ENCODE peak calls at places on chromosomes 1 and 21, in five cellular contexts. One of them, this sample, is unnamed.
A peak's percentile ranks its signal among the peaks of the same experiment; 100 is the strongest.

GRCh38 chr1:17922833-17923232 is 167.7 kb downstream of the ACTL8 start:
- DNase-seq in T-helper 2 cell: no peak
- DNase-seq in fibroblast of pulmonary artery: peak; percentile 26
- DNase-seq in astrocyte of the spinal cord: no peak
- DNase-seq in Right ventricle myocardium superior: no peak
- DNase-seq in this sample: peak; percentile 23

GRCh38 chr1:184025242-184025675 is 12.3 kb downstream of the COLGALT2 start:
- DNase-seq in astrocyte of the spinal cord: peak; percentile 94
- DNase-seq in fibroblast of pulmonary artery: peak; percentile 79
- DNase-seq in T-helper 2 cell: no peak
- DNase-seq in Right ventricle myocardium superior: no peak
- DNase-seq in this sample: peak; percentile 86

GRCh38 chr1:199010933-199011332 is 372.1 kb downstream of the PTPRC start:
- DNase-seq in T-helper 2 cell: no peak
- DNase-seq in astrocyte of the spinal cord: peak; percentile 68
- DNase-seq in Right ventricle myocardium superior: no peak
- DNase-seq in fibroblast of pulmonary artery: no peak
- DNase-seq in this sample: no peak

GRCh38 chr1:83734411-83734810 is 264.5 kb downstream of the TTLL7 start:
- DNase-seq in Right ventricle myocardium superior: no peak
- DNase-seq in T-helper 2 cell: no peak
- DNase-seq in fibroblast of pulmonary artery: no peak
- DNase-seq in astrocyte of the spinal cord: no peak
- DNase-seq in this sample: no peak

GRCh38 chr1:160205974-160206369 is 788 bp downstream of the PEA15 start:
- DNase-seq in T-helper 2 cell: peak; percentile 33
- DNase-seq in fibroblast of pulmonary artery: peak; percentile 45
- DNase-seq in astrocyte of the spinal cord: peak; percentile 38
- DNase-seq in Right ventricle myocardium superior: peak; percentile 65
- DNase-seq in this sample: peak; percentile 66

GRCh38 chr1:109197163-109198042 is 16.3 kb upstream of the SARS1 start:
- DNase-seq in Right ventricle myocardium superior: no peak
- DNase-seq in fibroblast of pulmonary artery: peak; percentile 98
- DNase-seq in astrocyte of the spinal cord: peak; percentile 95
- DNase-seq in T-helper 2 cell: no peak
- DNase-seq in this sample: peak; percentile 94

GRCh38 chr1:66346057-66346795 is 187.7 kb upstream of the SGIP1 start:
- DNase-seq in fibroblast of pulmonary artery: no peak
- DNase-seq in T-helper 2 cell: no peak
- DNase-seq in astrocyte of the spinal cord: no peak
- DNase-seq in Right ventricle myocardium superior: no peak
- DNase-seq in this sample: no peak

GRCh38 chr1:155166006-155166372 is 7.1 kb downstream of the KRTCAP2 start:
- DNase-seq in fibroblast of pulmonary artery: no peak
- DNase-seq in T-helper 2 cell: no peak
- DNase-seq in Right ventricle myocardium superior: no peak
- DNase-seq in astrocyte of the spinal cord: no peak
- DNase-seq in this sample: no peak

GRCh38 chr1:25867210-25867991 is 8.1 kb downstream of the PAQR7 start:
- DNase-seq in astrocyte of the spinal cord: no peak
- DNase-seq in Right ventricle myocardium superior: no peak
- DNase-seq in fibroblast of pulmonary artery: no peak
- DNase-seq in T-helper 2 cell: no peak
- DNase-seq in this sample: no peak

GRCh38 chr1:230105754-230106625 is 39.0 kb downstream of the GALNT2 start:
- DNase-seq in Right ventricle myocardium superior: no peak
- DNase-seq in fibroblast of pulmonary artery: peak; percentile 92
- DNase-seq in T-helper 2 cell: no peak
- DNase-seq in astrocyte of the spinal cord: peak; percentile 75
- DNase-seq in this sample: peak; percentile 64

GRCh38 chr21:39079617-39080016 is 103.6 kb downstream of the PSMG1 start:
- DNase-seq in Right ventricle myocardium superior: peak; percentile 87
- DNase-seq in T-helper 2 cell: no peak
- DNase-seq in astrocyte of the spinal cord: no peak
- DNase-seq in fibroblast of pulmonary artery: peak; percentile 56
- DNase-seq in this sample: no peak

GRCh38 chr1:188689542-188689941 is 1788.1 kb downstream of the BRINP3 start:
- DNase-seq in fibroblast of pulmonary artery: peak; percentile 10
- DNase-seq in T-helper 2 cell: no peak
- DNase-seq in astrocyte of the spinal cord: peak; percentile 66
- DNase-seq in Right ventricle myocardium superior: no peak
- DNase-seq in this sample: no peak

GRCh38 chr21:30487336-30487735 is at the start of gene KRTAP19-2:
- DNase-seq in T-helper 2 cell: no peak
- DNase-seq in Right ventricle myocardium superior: no peak
- DNase-seq in astrocyte of the spinal cord: no peak
- DNase-seq in fibroblast of pulmonary artery: no peak
- DNase-seq in this sample: no peak

GRCh38 chr1:38812981-38813380 is 46.6 kb downstream of the RRAGC start:
- DNase-seq in fibroblast of pulmonary artery: no peak
- DNase-seq in T-helper 2 cell: no peak
- DNase-seq in Right ventricle myocardium superior: no peak
- DNase-seq in astrocyte of the spinal cord: no peak
- DNase-seq in this sample: no peak

GRCh38 chr1:224696891-224697765 is 81.0 kb downstream of the CNIH3 start:
- DNase-seq in Right ventricle myocardium superior: no peak
- DNase-seq in astrocyte of the spinal cord: peak; percentile 76
- DNase-seq in fibroblast of pulmonary artery: peak; percentile 69
- DNase-seq in T-helper 2 cell: no peak
- DNase-seq in this sample: peak; percentile 89

GRCh38 chr1:112298558-112298957 is 97.5 kb upstream of the CTTNBP2NL start:
- DNase-seq in fibroblast of pulmonary artery: peak; percentile 72
- DNase-seq in T-helper 2 cell: no peak
- DNase-seq in Right ventricle myocardium superior: peak; percentile 47
- DNase-seq in astrocyte of the spinal cord: peak; percentile 19
- DNase-seq in this sample: peak; percentile 53

GRCh38 chr1:228236744-228237143 is 28.9 kb downstream of the OBSCN start:
- DNase-seq in T-helper 2 cell: no peak
- DNase-seq in Right ventricle myocardium superior: no peak
- DNase-seq in astrocyte of the spinal cord: no peak
- DNase-seq in fibroblast of pulmonary artery: peak; percentile 69
- DNase-seq in this sample: peak; percentile 23

GRCh38 chr1:211928222-211928856 is 97.8 kb upstream of the LPGAT1 start:
- DNase-seq in fibroblast of pulmonary artery: no peak
- DNase-seq in astrocyte of the spinal cord: no peak
- DNase-seq in T-helper 2 cell: no peak
- DNase-seq in Right ventricle myocardium superior: no peak
- DNase-seq in this sample: no peak

GRCh38 chr1:206786212-206786886 is 14.1 kb upstream of the IL10 start:
- DNase-seq in fibroblast of pulmonary artery: no peak
- DNase-seq in Right ventricle myocardium superior: no peak
- DNase-seq in T-helper 2 cell: no peak
- DNase-seq in astrocyte of the spinal cord: no peak
- DNase-seq in this sample: no peak

GRCh38 chr1:245412301-245412700 is 257.5 kb downstream of the KIF26B start:
- DNase-seq in T-helper 2 cell: no peak
- DNase-seq in fibroblast of pulmonary artery: no peak
- DNase-seq in astrocyte of the spinal cord: no peak
- DNase-seq in Right ventricle myocardium superior: no peak
- DNase-seq in this sample: no peak

GRCh38 chr1:1136547-1137230 is 20.8 kb upstream of the C1orf159 start:
- DNase-seq in fibroblast of pulmonary artery: no peak
- DNase-seq in Right ventricle myocardium superior: no peak
- DNase-seq in astrocyte of the spinal cord: no peak
- DNase-seq in T-helper 2 cell: no peak
- DNase-seq in this sample: no peak

GRCh38 chr1:167679714-167680113 is 42.1 kb upstream of the MPZL1 start:
- DNase-seq in astrocyte of the spinal cord: no peak
- DNase-seq in Right ventricle myocardium superior: no peak
- DNase-seq in T-helper 2 cell: no peak
- DNase-seq in fibroblast of pulmonary artery: no peak
- DNase-seq in this sample: no peak

GRCh38 chr21:33383056-33383888 is 19.9 kb upstream of the IFNGR2 start:
- DNase-seq in astrocyte of the spinal cord: peak; percentile 83
- DNase-seq in fibroblast of pulmonary artery: peak; percentile 79
- DNase-seq in Right ventricle myocardium superior: peak; percentile 74
- DNase-seq in T-helper 2 cell: peak; percentile 68
- DNase-seq in this sample: peak; percentile 84

GRCh38 chr1:150563340-150564038 is 14.3 kb downstream of the ADAMTSL4 start:
- DNase-seq in astrocyte of the spinal cord: peak; percentile 41
- DNase-seq in fibroblast of pulmonary artery: peak; percentile 69
- DNase-seq in Right ventricle myocardium superior: peak; percentile 77
- DNase-seq in T-helper 2 cell: peak; percentile 83
- DNase-seq in this sample: peak; percentile 62

GRCh38 chr1:150302338-150302737 is 8.7 kb downstream of the MRPS21 start:
- DNase-seq in astrocyte of the spinal cord: no peak
- DNase-seq in Right ventricle myocardium superior: no peak
- DNase-seq in T-helper 2 cell: no peak
- DNase-seq in fibroblast of pulmonary artery: no peak
- DNase-seq in this sample: no peak

GRCh38 chr1:224054012-224054411 is 59.9 kb upstream of the FBXO28 start:
- DNase-seq in fibroblast of pulmonary artery: peak; percentile 23
- DNase-seq in Right ventricle myocardium superior: no peak
- DNase-seq in astrocyte of the spinal cord: no peak
- DNase-seq in T-helper 2 cell: no peak
- DNase-seq in this sample: no peak

GRCh38 chr1:182441719-182442118 is 8.2 kb upstream of the RGSL1 start:
- DNase-seq in astrocyte of the spinal cord: no peak
- DNase-seq in T-helper 2 cell: no peak
- DNase-seq in Right ventricle myocardium superior: no peak
- DNase-seq in fibroblast of pulmonary artery: no peak
- DNase-seq in this sample: no peak

GRCh38 chr1:75522389-75522788 is 88.5 kb downstream of the SLC44A5 start:
- DNase-seq in Right ventricle myocardium superior: no peak
- DNase-seq in T-helper 2 cell: no peak
- DNase-seq in fibroblast of pulmonary artery: peak; percentile 86
- DNase-seq in astrocyte of the spinal cord: peak; percentile 16
- DNase-seq in this sample: no peak

GRCh38 chr1:51906306-51907078 is 28.0 kb upstream of the NRDC start:
- DNase-seq in Right ventricle myocardium superior: no peak
- DNase-seq in fibroblast of pulmonary artery: peak; percentile 64
- DNase-seq in astrocyte of the spinal cord: peak; percentile 51
- DNase-seq in T-helper 2 cell: no peak
- DNase-seq in this sample: peak; percentile 38

GRCh38 chr1:111582644-111583618 is 36.7 kb upstream of the RAP1A start:
- DNase-seq in T-helper 2 cell: no peak
- DNase-seq in Right ventricle myocardium superior: no peak
- DNase-seq in astrocyte of the spinal cord: no peak
- DNase-seq in fibroblast of pulmonary artery: no peak
- DNase-seq in this sample: no peak

GRCh38 chr21:42988234-42988965 is 14.0 kb downstream of the PKNOX1 start:
- DNase-seq in T-helper 2 cell: no peak
- DNase-seq in Right ventricle myocardium superior: no peak
- DNase-seq in astrocyte of the spinal cord: peak; percentile 42
- DNase-seq in fibroblast of pulmonary artery: peak; percentile 22
- DNase-seq in this sample: peak; percentile 54

GRCh38 chr1:242201090-242201489 is 202.2 kb upstream of the MAP1LC3C start:
- DNase-seq in T-helper 2 cell: no peak
- DNase-seq in astrocyte of the spinal cord: no peak
- DNase-seq in Right ventricle myocardium superior: no peak
- DNase-seq in fibroblast of pulmonary artery: no peak
- DNase-seq in this sample: no peak

GRCh38 chr1:26529655-26530539 is at the start of gene RPS6KA1:
- DNase-seq in T-helper 2 cell: peak; percentile 52
- DNase-seq in astrocyte of the spinal cord: peak; percentile 9
- DNase-seq in fibroblast of pulmonary artery: peak; percentile 29
- DNase-seq in Right ventricle myocardium superior: peak; percentile 78
- DNase-seq in this sample: no peak

GRCh38 chr1:24961334-24961733 is 31.3 kb upstream of the RUNX3 start:
- DNase-seq in astrocyte of the spinal cord: no peak
- DNase-seq in T-helper 2 cell: no peak
- DNase-seq in Right ventricle myocardium superior: no peak
- DNase-seq in fibroblast of pulmonary artery: no peak
- DNase-seq in this sample: no peak

GRCh38 chr1:234969011-234969441 is 159.6 kb downstream of the TOMM20 start:
- DNase-seq in T-helper 2 cell: no peak
- DNase-seq in astrocyte of the spinal cord: no peak
- DNase-seq in Right ventricle myocardium superior: no peak
- DNase-seq in fibroblast of pulmonary artery: no peak
- DNase-seq in this sample: no peak

GRCh38 chr1:167645161-167645560 is 15.1 kb downstream of the RCSD1 start:
- DNase-seq in T-helper 2 cell: no peak
- DNase-seq in astrocyte of the spinal cord: no peak
- DNase-seq in Right ventricle myocardium superior: no peak
- DNase-seq in fibroblast of pulmonary artery: no peak
- DNase-seq in this sample: no peak

GRCh38 chr1:214475331-214475730 is 76.1 kb downstream of the PTPN14 start:
- DNase-seq in fibroblast of pulmonary artery: no peak
- DNase-seq in astrocyte of the spinal cord: no peak
- DNase-seq in T-helper 2 cell: no peak
- DNase-seq in Right ventricle myocardium superior: no peak
- DNase-seq in this sample: no peak

GRCh38 chr1:180171691-180172090 is 17.0 kb downstream of the QSOX1 start:
- DNase-seq in Right ventricle myocardium superior: no peak
- DNase-seq in astrocyte of the spinal cord: no peak
- DNase-seq in fibroblast of pulmonary artery: no peak
- DNase-seq in T-helper 2 cell: no peak
- DNase-seq in this sample: no peak

GRCh38 chr1:75130312-75130677 is 3.9 kb upstream of the LHX8 start:
- DNase-seq in T-helper 2 cell: no peak
- DNase-seq in Right ventricle myocardium superior: no peak
- DNase-seq in fibroblast of pulmonary artery: no peak
- DNase-seq in astrocyte of the spinal cord: no peak
- DNase-seq in this sample: no peak

GRCh38 chr1:109027841-109028240 is 14.1 kb downstream of the WDR47 start:
- DNase-seq in astrocyte of the spinal cord: no peak
- DNase-seq in T-helper 2 cell: no peak
- DNase-seq in fibroblast of pulmonary artery: no peak
- DNase-seq in Right ventricle myocardium superior: no peak
- DNase-seq in this sample: no peak